ENCODE peak calls at places on chromosomes 1 and 21, in six cellular contexts. J is tibial nerve, P is lung, V is thoracic aorta, T is spleen, W is DND-41. R is an unnamed sample.

GRCh38 chr21:43684424-43684823 is 25.1 kb downstream of the RRP1B start:
- DNase-seq in V (no peak), P (no peak), T (peak; percentile 47), J (no peak), W (no peak), R (no peak)

GRCh38 chr1:240499012-240499411 is 112.9 kb downstream of the GREM2 start:
- DNase-seq in V (no peak), W (no peak), J (no peak), T (no peak), P (no peak), R (no peak)

GRCh38 chr1:178634445-178634844 is 90.6 kb upstream of the RALGPS2 start:
- DNase-seq in T (no peak), V (no peak), W (no peak), P (no peak), J (no peak), R (no peak)

GRCh38 chr21:42956824-42957632 is 17.3 kb upstream of the PKNOX1 start:
- DNase-seq in W (no peak), T (peak; percentile 41), V (no peak), P (no peak), J (no peak), R (no peak)

GRCh38 chr1:240232548-240232947 is 140.9 kb downstream of the FMN2 start:
- DNase-seq in T (no peak), P (no peak), J (no peak), W (no peak), V (no peak), R (no peak)

GRCh38 chr1:179079113-179079761 is 2.6 kb upstream of the TOR3A start:
- DNase-seq in J (no peak), T (no peak), W (peak; percentile 68), V (no peak), P (peak; percentile 54), R (no peak)

GRCh38 chr1:47459263-47459788 is 21.5 kb downstream of the FOXD2 start:
- DNase-seq in T (no peak), P (no peak), J (no peak), W (no peak), V (no peak), R (no peak)

GRCh38 chr1:18948913-18949688 is 7.4 kb downstream of the IFFO2 start:
- DNase-seq in J (no peak), W (no peak), P (no peak), T (no peak), V (no peak), R (no peak)

GRCh38 chr1:225735252-225736149 is 42.1 kb upstream of the SRP9 start:
- DNase-seq in W (no peak), T (no peak), J (peak; percentile 50), P (peak; percentile 67), V (peak; percentile 64), R (peak; percentile 34)

GRCh38 chr1:211753649-211754251 is 76.8 kb downstream of the LPGAT1 start:
- DNase-seq in V (no peak), W (no peak), P (no peak), T (no peak), J (no peak), R (no peak)

GRCh38 chr1:1080122-1080753 is 6.1 kb upstream of the RNF223 start:
- DNase-seq in W (no peak), V (no peak), P (peak; percentile 74), J (no peak), T (peak; percentile 84), R (peak; percentile 66)

GRCh38 chr1:217435159-217435558 is 195.7 kb downstream of the GPATCH2 start:
- DNase-seq in T (no peak), W (no peak), V (no peak), P (no peak), J (no peak), R (no peak)

GRCh38 chr1:15526490-15527339 is at the start of gene DNAJC16:
- DNase-seq in V (peak; percentile 97), P (peak; percentile 100), W (peak; percentile 99), T (peak; percentile 99), J (peak; percentile 98), R (peak; percentile 100)
- TF ChIP-seq CTCF in V (no peak), P (peak; percentile 8), W (peak; percentile 58), T (peak; percentile 61), J (peak; percentile 61), R (no peak)

DNA sequence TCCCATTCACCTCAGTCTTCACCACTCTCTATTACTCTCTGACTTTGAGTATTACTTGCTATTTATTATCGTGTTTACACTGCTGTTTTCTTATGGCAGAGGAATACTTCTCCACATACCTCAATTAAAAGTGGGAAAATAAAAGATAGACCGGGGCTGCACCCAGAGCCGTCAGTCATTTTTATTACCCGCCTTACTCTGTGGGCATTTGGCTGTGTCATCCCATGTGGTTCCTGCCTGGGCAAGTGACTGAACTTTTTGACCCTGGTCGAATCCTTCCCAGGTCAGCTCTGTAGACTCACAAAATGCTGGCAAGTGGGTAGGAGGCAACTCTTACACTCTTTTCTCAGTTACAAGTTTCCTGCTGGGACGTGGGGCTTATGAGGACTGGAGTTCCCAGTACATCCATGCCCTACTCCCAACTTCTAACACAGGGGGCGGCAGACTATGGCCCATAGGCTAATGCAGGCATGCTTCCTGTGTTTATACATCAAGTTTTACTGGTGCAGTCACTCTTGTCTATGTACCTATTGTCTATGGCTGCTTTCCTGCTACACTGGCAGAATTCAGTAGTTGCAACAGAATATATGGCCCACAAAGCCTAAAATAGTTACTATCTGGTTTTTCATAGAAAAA is 69.5 kb upstream of the KCND3 start:
- DNase-seq in V (no peak), T (no peak), W (no peak), P (no peak), J (no peak), R (no peak)
- H3K27ac ChIP-seq in V (no peak overlapping the region), T (no peak overlapping the region), W (no peak overlapping the region), P (no peak overlapping the region), J (no peak overlapping the region), R (no peak overlapping the region)

GRCh38 chr1:83559531-83559930 is 439.4 kb downstream of the TTLL7 start:
- DNase-seq in J (no peak), W (no peak), T (no peak), V (no peak), P (no peak), R (no peak)

GRCh38 chr1:83554174-83554573 is 444.8 kb downstream of the TTLL7 start:
- DNase-seq in V (no peak), T (no peak), W (no peak), P (no peak), J (no peak), R (no peak)

GRCh38 chr1:83552820-83553219 is 446.1 kb downstream of the TTLL7 start:
- DNase-seq in P (no peak), T (no peak), W (no peak), J (no peak), V (no peak), R (no peak)

GRCh38 chr1:83559090-83559489 is 439.8 kb downstream of the TTLL7 start:
- DNase-seq in J (no peak), V (no peak), P (no peak), W (no peak), T (no peak), R (no peak)

GRCh38 chr1:83555871-83556270 is 443.1 kb downstream of the TTLL7 start:
- DNase-seq in T (no peak), V (no peak), J (no peak), P (no peak), W (no peak), R (no peak)
- H3K4me3 ChIP-seq in T (no peak overlapping the region), V (peak overlapping the region; percentile 57), J (no peak overlapping the region), P (no peak overlapping the region), W (no peak overlapping the region), R (no peak overlapping the region)

DNA sequence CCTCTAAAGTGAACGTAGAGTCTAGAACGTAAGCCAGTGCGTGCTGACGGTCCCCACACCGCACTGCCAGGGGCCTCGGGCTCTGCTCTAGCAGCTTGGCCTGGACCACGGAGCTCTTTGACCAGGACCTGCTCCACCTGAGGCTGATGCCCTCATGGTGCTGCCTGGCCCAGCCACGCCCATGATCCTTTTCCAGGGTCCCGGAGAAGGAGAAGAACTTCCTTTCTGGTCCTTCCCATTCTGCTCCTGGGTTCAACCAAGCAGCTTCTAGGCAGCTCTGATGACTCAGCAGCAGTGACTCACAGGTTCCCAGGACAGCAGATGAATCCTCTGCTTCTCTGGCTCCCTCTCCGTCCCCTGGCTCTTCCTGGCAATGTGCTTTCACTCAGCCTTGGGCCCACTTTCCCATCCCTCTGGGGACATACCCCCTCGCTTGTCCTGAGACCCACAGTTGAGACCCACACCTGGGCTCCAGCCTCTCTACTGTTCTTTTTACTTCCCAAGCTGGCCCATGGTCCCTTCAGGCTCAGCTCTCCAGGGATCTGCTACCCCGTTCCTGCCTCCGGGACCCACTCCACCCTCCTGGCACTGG is 246.3 kb upstream of the RAB4A start:
- DNase-seq in J (no peak), W (no peak), P (peak; percentile 46), V (peak; percentile 77), T (no peak), R (no peak)
- TF ChIP-seq CTCF in J (no peak), W (no peak), P (no peak), V (no peak), T (no peak), R (no peak)